ENCODE peak calls at places on chromosomes 5 and 9, in five cellular contexts. N is H1, B is IMR-90, K is neuronal stem cell, J is trophoblast cell. I is an unnamed sample.

GRCh38 chr9:133619791-133620190 is 10.6 kb upstream of the FAM163B start:
- DNase-seq in N (no peak), B (no peak), K (no peak), J (no peak), I (peak)

GRCh38 chr9:23663536-23663935 is 162.5 kb downstream of the ELAVL2 start:
- DNase-seq in N (no peak), B (no peak), K (no peak), J (no peak), I (no peak)

GRCh38 chr9:113178087-113178486 is 27.3 kb downstream of the SLC31A2 start:
- DNase-seq in N (no peak), B (peak), K (no peak), J (no peak), I (peak)

GRCh38 chr5:78447775-78448424 is 87.5 kb downstream of the SCAMP1 start:
- DNase-seq in N (no peak), B (no peak), K (no peak), J (no peak), I (no peak)

GRCh38 chr5:143629871-143630658 is 181.9 kb upstream of the HMHB1 start:
- DNase-seq in N (no peak), B (peak), K (no peak), J (peak), I (peak)

GRCh38 chr5:14143843-14144585 is 872 bp downstream of the TRIO start:
- DNase-seq in N (peak), B (no peak), K (no peak), J (no peak), I (no peak)

GRCh38 chr9:95753762-95754465 is 121.6 kb upstream of the ERCC6L2 start:
- DNase-seq in N (no peak), B (no peak), K (no peak), J (no peak), I (no peak)

GRCh38 chr5:59893061-59893435 is 478 bp downstream of the PDE4D start:
- DNase-seq in N (peak), B (no peak), K (peak), J (no peak), I (peak)

GRCh38 chr5:143887302-143887638 is 75.3 kb downstream of the HMHB1 start:
- DNase-seq in N (no peak), B (peak), K (no peak), J (no peak), I (peak)

GRCh38 chr5:13188393-13188792 is 756.1 kb downstream of the DNAH5 start:
- DNase-seq in N (no peak), B (no peak), K (no peak), J (no peak), I (no peak)

GRCh38 chr9:107628444-107628843 is 138.9 kb upstream of the KLF4 start:
- DNase-seq in N (no peak), B (no peak), K (no peak), J (no peak), I (no peak)

DNA sequence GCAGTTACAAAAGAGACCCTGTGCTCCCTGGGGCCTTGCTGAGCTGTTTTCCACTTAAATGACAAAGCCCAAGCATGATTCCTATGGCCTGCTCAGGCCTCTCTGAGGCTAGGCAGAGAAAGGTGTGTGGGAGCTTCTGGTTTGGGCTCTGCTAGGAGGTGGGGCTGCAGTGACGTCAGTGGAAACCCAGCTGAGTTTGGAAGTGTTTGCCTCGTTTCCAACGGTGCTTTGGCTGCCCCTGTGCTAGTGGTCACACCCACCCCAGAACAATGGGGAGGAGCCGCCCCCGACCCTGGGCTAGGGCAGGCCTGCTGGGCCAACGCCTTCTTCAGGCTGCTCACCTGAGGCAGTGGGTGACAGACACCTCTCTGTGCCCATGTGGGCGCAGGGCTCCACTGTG is 10.4 kb downstream of the ANGPTL2 start:
- DNase-seq in N (peak), B (no peak), K (no peak), J (no peak), I (no peak)
- H3K14ac ChIP-seq in N (no peak), B (no peak), K (no peak), J (no peak), I (no peak)

GRCh38 chr5:162768962-162769464 is 668.4 kb upstream of the CCNG1 start:
- DNase-seq in N (no peak), B (no peak), K (peak), J (no peak), I (no peak)
- H4K8ac ChIP-seq in N (no peak), B (no peak), K (no peak), J (no peak), I (no peak)

GRCh38 chr9:105063665-105064247 is 135.8 kb upstream of the ABCA1 start:
- DNase-seq in N (no peak), B (peak), K (no peak), J (peak), I (peak)
- H3K4me3 ChIP-seq in N (no peak), B (no peak), K (peak), J (no peak), I (no peak)

DNA sequence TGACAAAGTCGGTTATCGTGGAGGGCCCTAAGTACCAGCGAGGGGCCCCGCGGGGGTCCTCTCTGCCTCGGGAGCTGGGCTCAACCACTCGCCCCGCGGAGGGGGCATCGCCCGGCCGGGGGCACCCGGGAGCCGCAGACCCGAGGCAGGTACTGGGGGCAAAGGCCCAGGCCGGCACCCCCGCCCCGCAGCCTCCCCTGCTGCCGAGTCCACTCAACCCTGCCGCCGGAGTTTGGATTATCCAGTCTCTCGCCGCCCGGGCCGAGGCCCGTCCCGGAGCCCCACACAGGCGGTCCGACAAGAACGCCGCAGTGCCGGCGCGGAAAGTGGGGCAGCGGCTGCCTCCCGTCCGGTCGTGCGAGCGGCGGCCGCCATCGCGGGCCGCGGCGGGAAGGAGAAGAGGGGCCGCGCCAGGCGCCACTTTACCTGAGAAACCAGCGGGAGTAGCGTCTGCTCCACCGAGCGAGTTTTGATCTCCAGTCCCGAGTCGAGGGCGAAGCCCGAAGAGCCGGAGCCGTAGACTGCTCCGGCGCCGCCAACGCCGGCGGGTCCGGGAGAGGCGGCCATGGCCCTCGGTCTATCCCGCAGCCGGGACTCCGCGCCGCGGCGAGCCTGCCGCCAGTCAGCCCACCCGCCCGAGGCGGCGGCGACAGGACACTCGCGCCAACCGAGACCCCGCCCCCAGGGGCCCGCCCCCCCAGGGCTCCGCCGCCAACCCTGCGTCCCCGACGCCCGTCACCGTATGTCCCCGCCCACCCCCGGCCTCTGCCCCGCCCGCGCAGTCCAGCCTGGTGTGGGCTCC is at the start of gene CTNNAL1:
- DNase-seq in N (peak), B (peak), K (peak), J (peak), I (peak)
- H3K14ac ChIP-seq in N (no peak), B (peak), K (peak), J (peak), I (no peak)